ENCODE peak calls at places on chromosomes 4 and X, in eight cellular contexts. I is AG04450, Y is fibroblast of lung, V is astrocyte of the spinal cord, G is activated B cell treated with CpG ODN at 0.5 μM for 24 hours, K is WERI-Rb-1, E is cardiac fibroblast, R is cardiac muscle cell. O is an unnamed sample.

GRCh38 chrX:74138943-74139342 is 165.0 kb upstream of the ZCCHC13 start:
- DNase-seq in I (no peak), G (no peak), R (no peak), K (no peak), V (no peak), Y (no peak), E (no peak), O (no peak)

GRCh38 chrX:1411331-1411730 is 19.4 kb upstream of the SLC25A6 start:
- DNase-seq in V (no peak), G (no peak), Y (no peak), I (no peak), K (no peak), R (peak; percentile 18), E (no peak), O (no peak)

GRCh38 chrX:134171661-134172587 is 65.1 kb upstream of the CCDC160 start:
- DNase-seq in E (peak; percentile 6), G (peak; percentile 27), R (peak; percentile 75), K (no peak), Y (peak; percentile 20), I (no peak), V (no peak), O (no peak)

GRCh38 chr4:153616005-153616555 is 68.0 kb upstream of the TLR2 start:
- DNase-seq in I (no peak), R (no peak), Y (no peak), K (no peak), G (no peak), V (no peak), E (no peak), O (no peak)

GRCh38 chrX:130216312-130216711 is 44.5 kb downstream of the RAB33A start:
- DNase-seq in G (no peak), K (no peak), E (no peak), R (no peak), I (no peak), Y (peak; percentile 1), V (no peak), O (no peak)

GRCh38 chr4:100098681-100099080 is 91.6 kb downstream of the DDIT4L start:
- DNase-seq in E (no peak), Y (no peak), I (no peak), R (no peak), V (no peak), G (no peak), K (peak; percentile 75), O (no peak)

GRCh38 chr4:86876894-86877685 is 15.1 kb downstream of the C4orf36 start:
- DNase-seq in R (no peak), G (no peak), I (no peak), K (no peak), E (no peak), Y (no peak), V (peak; percentile 24), O (no peak)

GRCh38 chr4:172995161-172995560 is 173.4 kb upstream of the GALNT7 start:
- DNase-seq in E (no peak), K (no peak), I (no peak), G (no peak), V (peak; percentile 64), R (no peak), Y (peak; percentile 39), O (no peak)

GRCh38 chr4:3336389-3337356 is 43.9 kb downstream of the RGS12 start:
- DNase-seq in R (no peak), K (no peak), G (no peak), V (peak; percentile 30), E (no peak), Y (no peak), I (no peak), O (no peak)

GRCh38 chr4:88949605-88950004 is 107.4 kb downstream of the FAM13A start:
- DNase-seq in E (no peak), G (no peak), R (no peak), I (no peak), Y (no peak), K (no peak), V (no peak), O (no peak)

GRCh38 chrX:31240982-31241381 is 169.1 kb upstream of the FTHL17 start:
- DNase-seq in R (no peak), Y (no peak), G (no peak), E (no peak), K (no peak), V (no peak), I (no peak), O (no peak)

GRCh38 chr4:33881176-33881575 is 2363.1 kb downstream of the ARAP2 start:
- DNase-seq in G (no peak), Y (no peak), V (no peak), K (no peak), E (no peak), I (no peak), R (no peak), O (no peak)

GRCh38 chrX:9144643-9145290 is 110.8 kb upstream of the FAM9B start:
- DNase-seq in I (no peak), E (peak; percentile 48), V (no peak), R (no peak), K (no peak), Y (peak; percentile 31), G (no peak), O (no peak)

GRCh38 chrX:133337250-133337649 is 78.0 kb downstream of the GPC4 start:
- DNase-seq in V (no peak), K (no peak), R (no peak), E (peak; percentile 0), Y (no peak), G (no peak), I (no peak), O (peak; percentile 32)

GRCh38 chr4:118968813-118969212 is 80.2 kb downstream of the SYNPO2 start:
- DNase-seq in K (no peak), V (no peak), R (no peak), E (no peak), G (no peak), I (no peak), Y (peak; percentile 3), O (no peak)

GRCh38 chrX:53048169-53049126 is at the start of gene GPR173:
- DNase-seq in G (no peak), E (peak; percentile 81), I (peak; percentile 21), R (peak; percentile 50), Y (peak; percentile 75), V (peak; percentile 78), K (peak; percentile 67), O (no peak)

GRCh38 chrX:39941332-39941920 is 156.3 kb downstream of the BCOR start:
- DNase-seq in I (no peak), E (no peak), G (no peak), R (no peak), Y (no peak), V (peak; percentile 38), K (no peak), O (no peak)

GRCh38 chr4:153655928-153656327 is 28.2 kb upstream of the TLR2 start:
- DNase-seq in I (no peak), V (no peak), G (no peak), E (peak; percentile 77), Y (no peak), K (no peak), R (no peak), O (no peak)

GRCh38 chrX:1582686-1583437 is 8.5 kb upstream of the AKAP17A start:
- DNase-seq in R (no peak), E (no peak), G (no peak), V (no peak), K (no peak), Y (no peak), I (no peak), O (no peak)

GRCh38 chr4:162485486-162485885 is 321.7 kb upstream of the FSTL5 start:
- DNase-seq in E (no peak), R (no peak), G (no peak), I (no peak), Y (no peak), V (peak; percentile 82), K (no peak), O (no peak)

GRCh38 chrX:39196192-39197102 is 395.2 kb downstream of the MID1IP1 start:
- DNase-seq in E (peak; percentile 12), Y (peak; percentile 45), K (no peak), G (peak; percentile 16), I (no peak), V (peak; percentile 59), R (peak; percentile 36), O (no peak)

GRCh38 chrX:31506360-31506759 is 434.5 kb upstream of the FTHL17 start:
- DNase-seq in I (no peak), G (no peak), R (no peak), K (no peak), V (no peak), E (peak; percentile 40), Y (no peak), O (no peak)

GRCh38 chr4:175641053-175641452 is 171.0 kb downstream of the GPM6A start:
- DNase-seq in E (no peak), I (no peak), K (no peak), G (no peak), Y (no peak), V (no peak), R (no peak), O (no peak)

GRCh38 chrX:9614016-9614415 is 149.2 kb downstream of the TBL1X start:
- DNase-seq in K (no peak), G (no peak), V (peak; percentile 66), Y (peak; percentile 26), R (no peak), I (no peak), E (peak; percentile 40), O (no peak)

GRCh38 chrX:5233830-5234229 is 994.8 kb downstream of the NLGN4X start:
- DNase-seq in R (no peak), G (no peak), K (no peak), E (no peak), Y (no peak), V (no peak), I (no peak), O (no peak)

GRCh38 chr4:142984871-142985585 is 138.9 kb upstream of the INPP4B start:
- DNase-seq in I (no peak), Y (peak; percentile 44), K (no peak), V (peak; percentile 15), E (peak; percentile 28), G (no peak), R (peak; percentile 24), O (no peak)
- TF ChIP-seq CTCF in I (peak; percentile 62), Y (peak; percentile 61), K (peak; percentile 50), V (peak; percentile 53), E (peak; percentile 58), G (no peak), R (peak; percentile 36), O (no peak)

GRCh38 chr4:94639298-94639697 is 118.5 kb upstream of the BMPR1B start:
- DNase-seq in E (no peak), Y (no peak), K (no peak), I (no peak), R (no peak), V (no peak), G (no peak), O (no peak)
- TF ChIP-seq CTCF in E (no peak), Y (no peak), K (no peak), I (no peak), R (no peak), V (no peak), G (no peak), O (no peak)

DNA sequence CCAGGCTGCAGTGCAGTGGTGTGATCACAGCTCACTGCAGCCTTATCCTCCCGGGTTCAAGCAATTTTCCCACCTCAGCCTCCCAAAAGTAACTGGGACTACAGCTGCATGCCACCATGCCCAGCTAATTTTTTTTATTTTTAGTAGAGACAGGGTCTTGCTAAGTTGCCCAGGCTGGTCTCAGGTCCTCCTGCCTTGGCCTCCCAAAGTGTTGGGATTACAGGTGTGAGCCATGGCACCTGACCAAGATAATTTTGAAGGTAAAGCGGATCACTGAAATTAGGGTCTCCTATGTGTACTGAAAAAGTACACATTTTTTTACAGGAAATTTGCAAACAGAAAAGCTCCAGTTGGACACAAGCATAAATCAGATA is 4.8 kb downstream of the SAT1 start:
- DNase-seq in E (peak; percentile 18), R (no peak), K (no peak), Y (no peak), I (no peak), V (no peak), G (no peak), O (no peak)
- TF ChIP-seq CTCF in E (no peak), R (no peak), K (no peak), Y (no peak), I (no peak), V (no peak), G (no peak), O (no peak)

GRCh38 chrX:19849433-19850190 is 37.8 kb downstream of the SH3KBP1 start:
- DNase-seq in K (no peak), I (no peak), R (no peak), Y (peak; percentile 7), V (no peak), E (no peak), G (no peak), O (no peak)
- TF ChIP-seq CTCF in K (no peak), I (no peak), R (no peak), Y (no peak), V (no peak), E (no peak), G (no peak), O (no peak)